ENCODE peak calls at places on chromosomes 12 and 14, in eight cellular contexts. One of them, this sample, is unnamed.

GRCh38 chr14:35406811-35407630 is 2.5 kb upstream of the NFKBIA start:
- DNase-seq in lung: peak
- DNase-seq in stomach: no peak
- DNase-seq in CD4-positive, alpha-beta T cell: no peak
- DNase-seq in cardiac muscle cell: peak
- DNase-seq in WTC11: no peak
- DNase-seq in neural crest cell: no peak
- DNase-seq in tibial nerve: no peak
- DNase-seq in this sample: no peak

GRCh38 chr14:100193417-100194357 is 34.2 kb upstream of the DEGS2 start:
- DNase-seq in lung: no peak
- DNase-seq in stomach: no peak
- DNase-seq in CD4-positive, alpha-beta T cell: no peak
- DNase-seq in cardiac muscle cell: no peak
- DNase-seq in WTC11: no peak
- DNase-seq in neural crest cell: peak
- DNase-seq in tibial nerve: no peak
- DNase-seq in this sample: no peak

GRCh38 chr12:116885496-116885895 is 4.3 kb upstream of the HRK start:
- DNase-seq in lung: no peak
- DNase-seq in stomach: no peak
- DNase-seq in CD4-positive, alpha-beta T cell: no peak
- DNase-seq in cardiac muscle cell: peak
- DNase-seq in WTC11: no peak
- DNase-seq in neural crest cell: no peak
- DNase-seq in tibial nerve: no peak
- DNase-seq in this sample: no peak

GRCh38 chr12:57153420-57153997 is 6.1 kb upstream of the LRP1-AS start:
- DNase-seq in lung: no peak
- DNase-seq in stomach: no peak
- DNase-seq in CD4-positive, alpha-beta T cell: no peak
- DNase-seq in cardiac muscle cell: no peak
- DNase-seq in WTC11: no peak
- DNase-seq in neural crest cell: no peak
- DNase-seq in tibial nerve: no peak
- DNase-seq in this sample: no peak

GRCh38 chr14:104559043-104559768 is 20.4 kb upstream of the C14orf180 start:
- DNase-seq in lung: no peak
- DNase-seq in stomach: no peak
- DNase-seq in CD4-positive, alpha-beta T cell: no peak
- DNase-seq in cardiac muscle cell: no peak
- DNase-seq in WTC11: no peak
- DNase-seq in neural crest cell: no peak
- DNase-seq in tibial nerve: no peak
- DNase-seq in this sample: no peak

GRCh38 chr12:47905313-47905730 is 528 bp upstream of the VDR start:
- DNase-seq in lung: peak
- DNase-seq in stomach: peak
- DNase-seq in CD4-positive, alpha-beta T cell: no peak
- DNase-seq in cardiac muscle cell: no peak
- DNase-seq in WTC11: peak
- DNase-seq in neural crest cell: no peak
- DNase-seq in tibial nerve: peak
- DNase-seq in this sample: no peak

GRCh38 chr14:104333903-104334811 is 195.8 kb downstream of the KIF26A start:
- DNase-seq in lung: no peak
- DNase-seq in stomach: peak
- DNase-seq in CD4-positive, alpha-beta T cell: no peak
- DNase-seq in cardiac muscle cell: no peak
- DNase-seq in WTC11: no peak
- DNase-seq in neural crest cell: no peak
- DNase-seq in tibial nerve: no peak
- DNase-seq in this sample: peak

GRCh38 chr12:6769003-6769389 is 2.8 kb downstream of the PTMS start:
- DNase-seq in lung: no peak
- DNase-seq in stomach: no peak
- DNase-seq in CD4-positive, alpha-beta T cell: no peak
- DNase-seq in cardiac muscle cell: peak
- DNase-seq in WTC11: peak
- DNase-seq in neural crest cell: peak
- DNase-seq in tibial nerve: peak
- DNase-seq in this sample: no peak

GRCh38 chr12:98828802-98829600 is 183.9 kb downstream of the APAF1 start:
- DNase-seq in lung: no peak
- DNase-seq in stomach: no peak
- DNase-seq in CD4-positive, alpha-beta T cell: no peak
- DNase-seq in cardiac muscle cell: no peak
- DNase-seq in WTC11: no peak
- DNase-seq in neural crest cell: no peak
- DNase-seq in tibial nerve: no peak
- DNase-seq in this sample: no peak

GRCh38 chr12:46983959-46984833 is 95.2 kb upstream of the PCED1B start:
- DNase-seq in lung: no peak
- DNase-seq in stomach: no peak
- DNase-seq in CD4-positive, alpha-beta T cell: peak
- DNase-seq in cardiac muscle cell: peak
- DNase-seq in WTC11: peak
- DNase-seq in neural crest cell: peak
- DNase-seq in tibial nerve: no peak
- DNase-seq in this sample: no peak

GRCh38 chr12:74980510-74980909 is 229.1 kb downstream of the KCNC2 start:
- DNase-seq in lung: no peak
- DNase-seq in stomach: no peak
- DNase-seq in CD4-positive, alpha-beta T cell: no peak
- DNase-seq in cardiac muscle cell: no peak
- DNase-seq in WTC11: no peak
- DNase-seq in neural crest cell: no peak
- DNase-seq in tibial nerve: no peak
- DNase-seq in this sample: no peak

GRCh38 chr12:1919284-1919683 is 832 bp upstream of the CACNA2D4 start:
- DNase-seq in lung: no peak
- DNase-seq in stomach: no peak
- DNase-seq in CD4-positive, alpha-beta T cell: no peak
- DNase-seq in cardiac muscle cell: no peak
- DNase-seq in WTC11: no peak
- DNase-seq in neural crest cell: no peak
- DNase-seq in tibial nerve: no peak
- DNase-seq in this sample: peak

GRCh38 chr12:131986847-131987398 is 37.2 kb downstream of the EP400 start:
- DNase-seq in lung: no peak
- DNase-seq in stomach: no peak
- DNase-seq in CD4-positive, alpha-beta T cell: no peak
- DNase-seq in cardiac muscle cell: no peak
- DNase-seq in WTC11: no peak
- DNase-seq in neural crest cell: no peak
- DNase-seq in tibial nerve: no peak
- DNase-seq in this sample: peak

GRCh38 chr12:110577717-110578521 is 5.2 kb downstream of the PPTC7 start:
- DNase-seq in lung: no peak
- DNase-seq in stomach: no peak
- DNase-seq in CD4-positive, alpha-beta T cell: no peak
- DNase-seq in cardiac muscle cell: peak
- DNase-seq in WTC11: no peak
- DNase-seq in neural crest cell: no peak
- DNase-seq in tibial nerve: no peak
- DNase-seq in this sample: no peak

GRCh38 chr12:13024151-13024946 is 19.8 kb upstream of the FAM234B start:
- DNase-seq in lung: peak
- DNase-seq in stomach: peak
- DNase-seq in CD4-positive, alpha-beta T cell: no peak
- DNase-seq in cardiac muscle cell: peak
- DNase-seq in WTC11: no peak
- DNase-seq in neural crest cell: no peak
- DNase-seq in tibial nerve: no peak
- DNase-seq in this sample: no peak

DNA sequence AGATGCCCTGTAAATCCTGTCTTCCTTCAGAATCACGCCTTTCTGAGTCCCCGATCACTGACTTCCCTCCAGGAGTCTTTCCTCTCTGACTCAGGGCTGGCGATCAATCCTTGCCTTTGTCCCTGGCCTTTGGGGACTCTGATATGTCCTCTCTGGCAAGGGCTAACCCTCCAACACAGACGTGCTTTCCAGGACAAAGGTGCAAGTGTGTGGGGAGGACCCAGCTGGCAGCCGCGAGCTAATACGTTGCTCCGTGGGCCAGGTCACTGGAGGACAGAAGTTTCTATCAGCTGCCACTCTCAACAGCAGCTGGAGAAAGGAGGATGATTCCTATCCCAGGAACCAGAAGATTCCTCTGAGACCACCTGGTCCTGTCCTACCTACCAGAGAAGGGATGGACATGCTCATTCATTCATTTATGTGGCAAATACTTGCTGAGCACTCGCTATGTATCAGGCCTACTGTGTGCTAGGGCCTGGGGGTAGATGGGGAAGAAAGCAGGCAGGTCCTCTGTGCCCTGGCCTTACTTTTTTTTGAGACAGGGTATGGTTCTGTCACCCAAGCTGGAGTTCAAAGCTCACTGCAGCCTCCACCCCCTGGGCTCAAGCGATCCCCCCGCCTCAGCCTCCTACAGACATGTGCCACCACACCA is 8.5 kb upstream of the SCARB1 start:
- DNase-seq in lung: no peak
- DNase-seq in stomach: no peak
- DNase-seq in CD4-positive, alpha-beta T cell: no peak
- DNase-seq in cardiac muscle cell: no peak
- DNase-seq in WTC11: no peak
- DNase-seq in neural crest cell: no peak
- DNase-seq in tibial nerve: no peak
- DNase-seq in this sample: no peak
- TF ChIP-seq CTCF in lung: no peak
- TF ChIP-seq CTCF in stomach: no peak
- TF ChIP-seq CTCF in CD4-positive, alpha-beta T cell: no peak
- TF ChIP-seq CTCF in cardiac muscle cell: no peak
- TF ChIP-seq CTCF in WTC11: no peak
- TF ChIP-seq CTCF in neural crest cell: no peak
- TF ChIP-seq CTCF in tibial nerve: no peak
- TF ChIP-seq CTCF in this sample: no peak

GRCh38 chr14:41609704-41610183 is 3.1 kb downstream of the LRFN5 start:
- DNase-seq in lung: no peak
- DNase-seq in stomach: no peak
- DNase-seq in CD4-positive, alpha-beta T cell: no peak
- DNase-seq in cardiac muscle cell: peak
- DNase-seq in WTC11: peak
- DNase-seq in neural crest cell: peak
- DNase-seq in tibial nerve: no peak
- DNase-seq in this sample: no peak

GRCh38 chr14:41615011-41615595 is 8.4 kb downstream of the LRFN5 start:
- DNase-seq in lung: no peak
- DNase-seq in stomach: no peak
- DNase-seq in CD4-positive, alpha-beta T cell: no peak
- DNase-seq in cardiac muscle cell: no peak
- DNase-seq in WTC11: no peak
- DNase-seq in neural crest cell: no peak
- DNase-seq in tibial nerve: no peak
- DNase-seq in this sample: no peak
- TF ChIP-seq CTCF in lung: no peak
- TF ChIP-seq CTCF in stomach: no peak
- TF ChIP-seq CTCF in CD4-positive, alpha-beta T cell: no peak
- TF ChIP-seq CTCF in cardiac muscle cell: no peak
- TF ChIP-seq CTCF in WTC11: no peak
- TF ChIP-seq CTCF in neural crest cell: no peak
- TF ChIP-seq CTCF in tibial nerve: no peak
- TF ChIP-seq CTCF in this sample: no peak

GRCh38 chr14:91252901-91253794 is 8.6 kb upstream of the GPR68 start:
- DNase-seq in lung: no peak
- DNase-seq in stomach: peak
- DNase-seq in CD4-positive, alpha-beta T cell: peak
- DNase-seq in cardiac muscle cell: no peak
- DNase-seq in WTC11: peak
- DNase-seq in neural crest cell: peak
- DNase-seq in tibial nerve: no peak
- DNase-seq in this sample: no peak
- TF ChIP-seq CTCF in lung: no peak
- TF ChIP-seq CTCF in stomach: no peak
- TF ChIP-seq CTCF in CD4-positive, alpha-beta T cell: no peak
- TF ChIP-seq CTCF in cardiac muscle cell: peak
- TF ChIP-seq CTCF in WTC11: no peak
- TF ChIP-seq CTCF in neural crest cell: peak
- TF ChIP-seq CTCF in tibial nerve: no peak
- TF ChIP-seq CTCF in this sample: no peak

GRCh38 chr14:98138666-98139065 is 1133.3 kb downstream of the BCL11B start:
- DNase-seq in lung: peak
- DNase-seq in stomach: no peak
- DNase-seq in CD4-positive, alpha-beta T cell: peak
- DNase-seq in cardiac muscle cell: peak
- DNase-seq in WTC11: peak
- DNase-seq in neural crest cell: peak
- DNase-seq in tibial nerve: no peak
- DNase-seq in this sample: no peak
- TF ChIP-seq CTCF in lung: peak
- TF ChIP-seq CTCF in stomach: peak
- TF ChIP-seq CTCF in CD4-positive, alpha-beta T cell: peak
- TF ChIP-seq CTCF in cardiac muscle cell: peak
- TF ChIP-seq CTCF in WTC11: peak
- TF ChIP-seq CTCF in neural crest cell: peak
- TF ChIP-seq CTCF in tibial nerve: peak
- TF ChIP-seq CTCF in this sample: peak